ENCODE peak calls at places on chromosomes 5 and 9, in seven cellular contexts. L, U, B, E, P, M and R are unnamed samples.

GRCh38 chr9:116032683-116033440 is 120.7 kb upstream of the PAPPA start:
- DNase-seq in L (no peak), U (no peak), B (no peak), E (no peak), P (no peak), M (no peak), R (no peak)

GRCh38 chr5:158819840-158820620 is 279.7 kb downstream of the EBF1 start:
- DNase-seq in L (no peak), U (no peak), B (no peak), E (no peak), P (no peak), M (no peak), R (no peak)

GRCh38 chr5:74490814-74491213 is 149.7 kb downstream of the ENC1 start:
- DNase-seq in L (no peak), U (no peak), B (no peak), E (no peak), P (no peak), M (no peak), R (no peak)

GRCh38 chr9:20355022-20355421 is 267.3 kb downstream of the MLLT3 start:
- DNase-seq in L (no peak), U (no peak), B (no peak), E (no peak), P (no peak), M (no peak), R (no peak)

GRCh38 chr5:145872486-145872885 is 328 bp downstream of the GRXCR2 start:
- DNase-seq in L (no peak), U (no peak), B (no peak), E (no peak), P (no peak), M (no peak), R (no peak)

GRCh38 chr5:139668064-139668880 is 20.1 kb downstream of the CXXC5 start:
- DNase-seq in L (no peak), U (peak), B (peak), E (peak), P (peak), M (peak), R (no peak)

GRCh38 chr5:876398-877365 is 15.9 kb downstream of the BRD9 start:
- DNase-seq in L (no peak), U (no peak), B (no peak), E (no peak), P (no peak), M (no peak), R (no peak)

GRCh38 chr5:139637438-139638089 is 10.6 kb upstream of the CXXC5 start:
- DNase-seq in L (no peak), U (peak), B (peak), E (peak), P (peak), M (peak), R (peak)

GRCh38 chr5:177511181-177511580 is 1.6 kb upstream of the DOK3 start:
- DNase-seq in L (no peak), U (no peak), B (no peak), E (no peak), P (no peak), M (no peak), R (no peak)

GRCh38 chr9:24189986-24190385 is 355.7 kb downstream of the IZUMO3 start:
- DNase-seq in L (no peak), U (no peak), B (no peak), E (no peak), P (no peak), M (no peak), R (no peak)

GRCh38 chr5:116631147-116631546 is 56.5 kb upstream of the SEMA6A start:
- DNase-seq in L (no peak), U (no peak), B (no peak), E (no peak), P (no peak), M (no peak), R (no peak)

GRCh38 chr5:159337291-159337974 is 7.1 kb upstream of the IL12B start:
- DNase-seq in L (no peak), U (no peak), B (no peak), E (no peak), P (no peak), M (no peak), R (no peak)

GRCh38 chr5:17619353-17619752 is 9.2 kb downstream of the TAF11L12 start:
- DNase-seq in L (no peak), U (no peak), B (no peak), E (no peak), P (no peak), M (no peak), R (no peak)

GRCh38 chr5:33806736-33807442 is 84.9 kb downstream of the ADAMTS12 start:
- DNase-seq in L (no peak), U (no peak), B (no peak), E (no peak), P (no peak), M (peak), R (no peak)

GRCh38 chr9:16344343-16344742 is 526.1 kb downstream of the BNC2 start:
- DNase-seq in L (no peak), U (no peak), B (no peak), E (peak), P (no peak), M (no peak), R (no peak)

GRCh38 chr5:135371738-135372232 is 27.2 kb downstream of the MACROH2A1 start:
- DNase-seq in L (no peak), U (no peak), B (no peak), E (no peak), P (no peak), M (no peak), R (peak)

GRCh38 chr9:16653491-16654407 is 216.7 kb downstream of the BNC2 start:
- DNase-seq in L (no peak), U (peak), B (peak), E (peak), P (no peak), M (no peak), R (no peak)

GRCh38 chr9:134433101-134433500 is 106.8 kb downstream of the RXRA start:
- DNase-seq in L (no peak), U (no peak), B (no peak), E (no peak), P (peak), M (peak), R (no peak)

GRCh38 chr5:17217421-17218352 is at the start of gene BASP1:
- DNase-seq in L (no peak), U (peak), B (peak), E (peak), P (peak), M (peak), R (peak)

GRCh38 chr5:118598311-118598710 is 390.0 kb downstream of the DTWD2 start:
- DNase-seq in L (no peak), U (no peak), B (no peak), E (no peak), P (no peak), M (no peak), R (no peak)

GRCh38 chr5:175784230-175784629 is 87.1 kb upstream of the CPLX2 start:
- DNase-seq in L (no peak), U (no peak), B (no peak), E (no peak), P (no peak), M (no peak), R (no peak)

GRCh38 chr5:40518511-40518917 is 161.2 kb upstream of the PTGER4 start:
- DNase-seq in L (peak), U (no peak), B (no peak), E (no peak), P (peak), M (no peak), R (no peak)

GRCh38 chr5:14995229-14995628 is 123.7 kb upstream of the ANKH start:
- DNase-seq in L (no peak), U (no peak), B (no peak), E (no peak), P (no peak), M (no peak), R (no peak)

GRCh38 chr9:25678147-25678666 is at the start of gene TUSC1:
- DNase-seq in L (no peak), U (peak), B (peak), E (peak), P (peak), M (peak), R (peak)

GRCh38 chr5:124402144-124402581 is 344.3 kb downstream of the ZNF608 start:
- DNase-seq in L (no peak), U (no peak), B (peak), E (no peak), P (peak), M (no peak), R (peak)

GRCh38 chr9:127767909-127768331 is 10.5 kb downstream of the SH2D3C start:
- DNase-seq in L (no peak), U (no peak), B (peak), E (no peak), P (no peak), M (no peak), R (no peak)

GRCh38 chr5:139676951-139677367 is 28.8 kb downstream of the CXXC5 start:
- DNase-seq in L (no peak), U (no peak), B (no peak), E (no peak), P (no peak), M (no peak), R (no peak)

GRCh38 chr5:59450245-59450644 is 443.3 kb downstream of the PDE4D start:
- DNase-seq in L (no peak), U (no peak), B (no peak), E (no peak), P (no peak), M (no peak), R (no peak)

GRCh38 chr9:70525553-70525952 is 111.1 kb upstream of the KLF9 start:
- DNase-seq in L (no peak), U (no peak), B (no peak), E (no peak), P (no peak), M (no peak), R (no peak)

GRCh38 chr5:154190652-154191304 is at the start of gene GALNT10:
- DNase-seq in L (peak), U (peak), B (peak), E (peak), P (peak), M (peak), R (peak)

GRCh38 chr5:177070536-177071191 is 16.1 kb upstream of the FGFR4 start:
- DNase-seq in L (no peak), U (no peak), B (no peak), E (no peak), P (no peak), M (no peak), R (no peak)

GRCh38 chr5:59412428-59412827 is 481.1 kb downstream of the PDE4D start:
- DNase-seq in L (no peak), U (no peak), B (no peak), E (no peak), P (no peak), M (no peak), R (no peak)

GRCh38 chr5:10406636-10407035 is 35.0 kb upstream of the ROPN1L start:
- DNase-seq in L (no peak), U (no peak), B (no peak), E (no peak), P (no peak), M (no peak), R (no peak)

GRCh38 chr5:97375959-97376358 is 192.9 kb upstream of the RIOK2 start:
- DNase-seq in L (no peak), U (no peak), B (no peak), E (no peak), P (no peak), M (no peak), R (no peak)

GRCh38 chr9:79780559-79780958 is 208.8 kb downstream of the TLE4 start:
- DNase-seq in L (no peak), U (no peak), B (no peak), E (no peak), P (no peak), M (no peak), R (no peak)

GRCh38 chr9:13934411-13934810 is 379.5 kb downstream of the NFIB start:
- DNase-seq in L (no peak), U (no peak), B (no peak), E (no peak), P (no peak), M (no peak), R (no peak)

GRCh38 chr9:4839470-4839912 is 46.7 kb downstream of the RCL1 start:
- DNase-seq in L (no peak), U (no peak), B (no peak), E (no peak), P (no peak), M (no peak), R (no peak)
- TF ChIP-seq POLR2A in L (no peak), U (no peak), B (no peak), E (no peak), P (no peak), M (no peak), R (no peak)

GRCh38 chr5:112995764-112996618 is 19.4 kb downstream of the DCP2 start:
- DNase-seq in L (peak), U (peak), B (peak), E (peak), P (peak), M (no peak), R (peak)
- TF ChIP-seq POLR2A in L (no peak), U (no peak), B (no peak), E (no peak), P (no peak), M (no peak), R (no peak)

GRCh38 chr9:132773093-132773492 is 102.8 kb downstream of the GTF3C4 start:
- DNase-seq in L (no peak), U (no peak), B (no peak), E (no peak), P (no peak), M (no peak), R (no peak)

GRCh38 chr9:132769895-132770774 is 99.9 kb downstream of the GTF3C4 start:
- DNase-seq in L (no peak), U (peak), B (peak), E (peak), P (peak), M (peak), R (peak)

GRCh38 chr9:132773764-132774339 is 103.6 kb downstream of the GTF3C4 start:
- DNase-seq in L (no peak), U (no peak), B (no peak), E (no peak), P (no peak), M (no peak), R (no peak)

GRCh38 chr9:132770775-132771310 is 100.6 kb downstream of the GTF3C4 start:
- DNase-seq in L (no peak), U (no peak), B (no peak), E (no peak), P (no peak), M (no peak), R (peak)

GRCh38 chr9:132768932-132769894 is 98.9 kb downstream of the GTF3C4 start:
- DNase-seq in L (no peak), U (peak), B (peak), E (peak), P (peak), M (peak), R (no peak)
- TF ChIP-seq POLR2A in L (no peak), U (no peak), B (no peak), E (no peak), P (no peak), M (peak), R (no peak)

GRCh38 chr5:172832383-172833315 is 1.4 kb upstream of the ERGIC1 start:
- DNase-seq in L (no peak), U (no peak), B (no peak), E (no peak), P (no peak), M (no peak), R (no peak)

GRCh38 chr5:172834570-172835245 is 657 bp downstream of the ERGIC1 start:
- DNase-seq in L (no peak), U (no peak), B (no peak), E (no peak), P (no peak), M (peak), R (no peak)

GRCh38 chr5:172833372-172833690 is 720 bp upstream of the ERGIC1 start:
- DNase-seq in L (no peak), U (no peak), B (no peak), E (no peak), P (no peak), M (no peak), R (no peak)

GRCh38 chr5:172835246-172836030 is 1.4 kb downstream of the ERGIC1 start:
- DNase-seq in L (no peak), U (no peak), B (no peak), E (no peak), P (no peak), M (peak), R (no peak)

DNA sequence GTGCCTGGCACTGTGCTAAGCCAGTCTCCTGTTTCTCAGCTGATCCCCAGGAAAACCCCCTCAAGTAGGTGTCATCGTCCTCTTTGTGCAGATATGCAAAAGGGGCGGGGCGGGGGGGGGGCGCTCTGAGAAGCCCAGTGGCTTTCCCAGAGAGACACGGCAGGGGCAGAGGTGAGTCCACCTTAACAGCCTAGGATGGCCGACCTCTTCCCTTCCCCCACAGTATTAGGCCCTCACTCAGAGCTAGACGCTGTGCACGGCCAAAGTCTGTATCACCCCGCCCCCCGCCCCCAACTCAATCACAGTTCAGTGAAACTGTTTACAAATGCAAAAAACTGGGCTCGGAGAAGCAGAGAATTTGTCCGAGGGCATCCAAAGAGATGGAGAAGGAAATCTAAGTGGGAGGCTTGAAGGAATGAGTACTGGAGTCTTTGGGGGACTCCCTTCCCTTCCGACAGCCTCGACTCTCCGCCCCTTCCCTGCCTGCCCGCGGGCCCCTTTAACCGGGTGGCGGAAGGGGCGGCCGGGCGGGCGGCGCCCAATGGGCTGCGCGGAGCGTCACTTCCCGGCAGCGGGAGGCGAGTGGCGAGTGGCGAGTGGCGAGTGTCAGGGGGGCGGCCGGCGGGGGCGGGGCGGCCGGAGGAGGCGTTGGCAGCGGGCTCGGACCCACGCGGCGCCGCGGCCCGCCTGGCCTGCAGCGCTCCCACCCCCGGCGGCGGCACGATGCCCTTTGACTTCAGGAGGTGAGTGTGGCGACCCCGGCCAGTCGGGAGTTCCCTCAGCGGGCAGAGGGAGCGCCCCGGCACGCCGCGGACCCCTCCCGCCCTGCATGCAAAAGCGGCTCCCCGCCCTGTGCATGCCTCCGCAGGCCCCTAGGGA is at the start of gene ERGIC1:
- DNase-seq in L (peak), U (peak), B (peak), E (peak), P (peak), M (peak), R (peak)
- TF ChIP-seq POLR2A in L (peak), U (peak), B (no peak), E (peak), P (no peak), M (peak), R (no peak)

GRCh38 chr5:149433524-149434131 is 54.5 kb upstream of the IL17B start:
- DNase-seq in L (no peak), U (peak), B (peak), E (peak), P (no peak), M (no peak), R (no peak)
- TF ChIP-seq POLR2A in L (no peak), U (no peak), B (no peak), E (no peak), P (no peak), M (no peak), R (no peak)

GRCh38 chr9:27529316-27530278 is at the start of gene MOB3B:
- DNase-seq in L (peak), U (peak), B (peak), E (peak), P (peak), M (peak), R (peak)

GRCh38 chr9:27527702-27528277 is 1.8 kb downstream of the MOB3B start:
- DNase-seq in L (no peak), U (no peak), B (peak), E (no peak), P (no peak), M (no peak), R (no peak)

GRCh38 chr9:27528278-27528885 is 1.2 kb downstream of the MOB3B start:
- DNase-seq in L (no peak), U (peak), B (peak), E (peak), P (peak), M (peak), R (peak)

GRCh38 chr9:27530915-27531762 is 1.5 kb upstream of the MOB3B start:
- DNase-seq in L (no peak), U (no peak), B (no peak), E (no peak), P (no peak), M (no peak), R (no peak)

GRCh38 chr9:27528886-27529315 is 713 bp downstream of the MOB3B start:
- DNase-seq in L (no peak), U (peak), B (peak), E (peak), P (peak), M (peak), R (peak)
- TF ChIP-seq POLR2A in L (no peak), U (peak), B (no peak), E (no peak), P (no peak), M (no peak), R (no peak)

DNA sequence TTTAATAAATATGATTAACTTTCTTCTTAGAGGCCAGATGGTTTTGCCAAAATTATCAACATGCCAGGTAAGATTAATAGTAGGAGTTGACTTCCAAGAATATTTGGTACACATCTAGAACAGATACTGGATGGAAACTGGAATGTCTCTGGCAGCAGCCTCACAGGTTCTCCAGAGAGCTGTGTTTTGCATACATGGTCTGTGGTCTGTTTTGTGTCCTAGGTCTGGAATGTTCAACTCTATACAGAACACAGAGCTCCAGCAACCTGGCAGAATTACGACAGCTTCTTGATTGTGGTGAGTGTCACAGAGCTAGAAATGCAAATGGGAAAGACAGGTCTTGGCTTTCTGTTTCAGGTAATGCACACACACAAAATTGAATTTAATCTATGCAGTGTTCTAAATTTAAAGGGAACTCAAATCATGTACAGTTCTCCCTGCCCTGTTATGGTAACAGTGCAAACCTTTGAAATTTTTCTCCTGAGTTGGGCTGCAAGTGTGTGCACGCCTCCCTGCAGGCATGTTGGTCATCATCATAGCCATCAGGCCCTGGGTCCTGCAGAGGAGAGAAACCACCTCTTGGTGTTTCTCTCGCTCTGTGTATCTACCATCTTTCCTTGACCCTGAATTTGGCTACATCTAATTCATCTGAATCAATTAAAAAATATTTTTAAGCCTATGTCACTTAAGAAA is 58.3 kb downstream of the PIK3R1 start:
- DNase-seq in L (no peak), U (no peak), B (peak), E (no peak), P (no peak), M (no peak), R (no peak)
- TF ChIP-seq POLR2A in L (no peak), U (no peak), B (no peak), E (no peak), P (no peak), M (no peak), R (no peak)